ENCODE peak calls at places on chromosomes 12 and 14, in five cellular contexts. One of them, this sample, is unnamed.

GRCh38 chr12:120760349-120761245 is 35.0 kb downstream of the ACADS start:
- DNase-seq in GM12878: no peak
- DNase-seq in sigmoid colon: no peak
- DNase-seq in tibial nerve: no peak
- DNase-seq in upper lobe of left lung: no peak
- DNase-seq in this sample: no peak

GRCh38 chr14:87960013-87960787 is 32.8 kb downstream of the GALC start:
- DNase-seq in GM12878: no peak
- DNase-seq in sigmoid colon: no peak
- DNase-seq in tibial nerve: no peak
- DNase-seq in upper lobe of left lung: no peak
- DNase-seq in this sample: no peak

GRCh38 chr14:25843761-25844470 is 753.9 kb downstream of the NOVA1 start:
- DNase-seq in GM12878: no peak
- DNase-seq in sigmoid colon: no peak
- DNase-seq in tibial nerve: no peak
- DNase-seq in upper lobe of left lung: no peak
- DNase-seq in this sample: no peak

GRCh38 chr14:66624319-66624937 is 116.5 kb downstream of the GPHN start:
- DNase-seq in GM12878: peak; percentile 21
- DNase-seq in sigmoid colon: peak; percentile 60
- DNase-seq in tibial nerve: no peak
- DNase-seq in upper lobe of left lung: no peak
- DNase-seq in this sample: no peak

GRCh38 chr12:55982319-55982936 is 8.6 kb downstream of the RAB5B start:
- DNase-seq in GM12878: peak; percentile 60
- DNase-seq in sigmoid colon: no peak
- DNase-seq in tibial nerve: no peak
- DNase-seq in upper lobe of left lung: no peak
- DNase-seq in this sample: no peak

GRCh38 chr12:56129210-56129691 is 1.2 kb downstream of the ESYT1 start:
- DNase-seq in GM12878: no peak
- DNase-seq in sigmoid colon: peak; percentile 88
- DNase-seq in tibial nerve: no peak
- DNase-seq in upper lobe of left lung: peak; percentile 91
- DNase-seq in this sample: no peak

GRCh38 chr12:125861299-125862281 is 796.4 kb downstream of the AACS start:
- DNase-seq in GM12878: no peak
- DNase-seq in sigmoid colon: peak; percentile 69
- DNase-seq in tibial nerve: peak; percentile 44
- DNase-seq in upper lobe of left lung: peak; percentile 87
- DNase-seq in this sample: no peak

GRCh38 chr12:93563807-93564538 is 8.5 kb upstream of the SOCS2 start:
- DNase-seq in GM12878: no peak
- DNase-seq in sigmoid colon: no peak
- DNase-seq in tibial nerve: no peak
- DNase-seq in upper lobe of left lung: no peak
- DNase-seq in this sample: no peak

GRCh38 chr14:72253503-72253902 is 321.3 kb downstream of the RGS6 start:
- DNase-seq in GM12878: no peak
- DNase-seq in sigmoid colon: no peak
- DNase-seq in tibial nerve: no peak
- DNase-seq in upper lobe of left lung: no peak
- DNase-seq in this sample: no peak

GRCh38 chr12:127600211-127600610 is 666.8 kb upstream of the TMEM132C start:
- DNase-seq in GM12878: no peak
- DNase-seq in sigmoid colon: no peak
- DNase-seq in tibial nerve: no peak
- DNase-seq in upper lobe of left lung: no peak
- DNase-seq in this sample: no peak

GRCh38 chr12:89528434-89528833 is 2.6 kb upstream of the POC1B start:
- DNase-seq in GM12878: no peak
- DNase-seq in sigmoid colon: no peak
- DNase-seq in tibial nerve: no peak
- DNase-seq in upper lobe of left lung: no peak
- DNase-seq in this sample: no peak

GRCh38 chr14:37116933-37117844 is 55.2 kb downstream of the SLC25A21 start:
- DNase-seq in GM12878: no peak
- DNase-seq in sigmoid colon: no peak
- DNase-seq in tibial nerve: no peak
- DNase-seq in upper lobe of left lung: no peak
- DNase-seq in this sample: no peak

GRCh38 chr12:52181757-52182156 is 10.1 kb downstream of the KRT80 start:
- DNase-seq in GM12878: no peak
- DNase-seq in sigmoid colon: no peak
- DNase-seq in tibial nerve: no peak
- DNase-seq in upper lobe of left lung: no peak
- DNase-seq in this sample: no peak

GRCh38 chr12:15752780-15753179 is 36.4 kb downstream of the EPS8 start:
- DNase-seq in GM12878: no peak
- DNase-seq in sigmoid colon: no peak
- DNase-seq in tibial nerve: no peak
- DNase-seq in upper lobe of left lung: no peak
- DNase-seq in this sample: no peak

GRCh38 chr14:34029921-34030334 is 79.1 kb upstream of the EGLN3 start:
- DNase-seq in GM12878: no peak
- DNase-seq in sigmoid colon: peak; percentile 90
- DNase-seq in tibial nerve: peak; percentile 58
- DNase-seq in upper lobe of left lung: no peak
- DNase-seq in this sample: no peak

GRCh38 chr14:85056228-85056627 is 473.7 kb upstream of the FLRT2 start:
- DNase-seq in GM12878: no peak
- DNase-seq in sigmoid colon: no peak
- DNase-seq in tibial nerve: no peak
- DNase-seq in upper lobe of left lung: no peak
- DNase-seq in this sample: no peak

GRCh38 chr14:41830679-41831078 is 224.0 kb downstream of the LRFN5 start:
- DNase-seq in GM12878: no peak
- DNase-seq in sigmoid colon: peak; percentile 73
- DNase-seq in tibial nerve: no peak
- DNase-seq in upper lobe of left lung: no peak
- DNase-seq in this sample: no peak

GRCh38 chr12:12331896-12332295 is 18.1 kb downstream of the MANSC1 start:
- DNase-seq in GM12878: no peak
- DNase-seq in sigmoid colon: no peak
- DNase-seq in tibial nerve: no peak
- DNase-seq in upper lobe of left lung: no peak
- DNase-seq in this sample: no peak

GRCh38 chr12:58206876-58207275 is 265.5 kb downstream of the ATP23 start:
- DNase-seq in GM12878: no peak
- DNase-seq in sigmoid colon: no peak
- DNase-seq in tibial nerve: no peak
- DNase-seq in upper lobe of left lung: no peak
- DNase-seq in this sample: no peak

GRCh38 chr12:4819654-4820053 is 90.1 kb upstream of the KCNA1 start:
- DNase-seq in GM12878: no peak
- DNase-seq in sigmoid colon: no peak
- DNase-seq in tibial nerve: no peak
- DNase-seq in upper lobe of left lung: no peak
- DNase-seq in this sample: no peak

GRCh38 chr12:119614705-119615104 is 21.1 kb downstream of the TMEM233 start:
- DNase-seq in GM12878: no peak
- DNase-seq in sigmoid colon: no peak
- DNase-seq in tibial nerve: no peak
- DNase-seq in upper lobe of left lung: no peak
- DNase-seq in this sample: no peak

GRCh38 chr12:21985155-21985554 is 43.9 kb upstream of the ABCC9 start:
- DNase-seq in GM12878: no peak
- DNase-seq in sigmoid colon: no peak
- DNase-seq in tibial nerve: no peak
- DNase-seq in upper lobe of left lung: no peak
- DNase-seq in this sample: no peak

GRCh38 chr12:26773313-26774104 is 59.5 kb downstream of the ITPR2 start:
- DNase-seq in GM12878: no peak
- DNase-seq in sigmoid colon: no peak
- DNase-seq in tibial nerve: no peak
- DNase-seq in upper lobe of left lung: no peak
- DNase-seq in this sample: no peak

GRCh38 chr14:70530417-70530816 is 4.4 kb downstream of the ADAM20 start:
- DNase-seq in GM12878: no peak
- DNase-seq in sigmoid colon: no peak
- DNase-seq in tibial nerve: no peak
- DNase-seq in upper lobe of left lung: no peak
- DNase-seq in this sample: no peak

GRCh38 chr12:2693204-2693860 is 101.4 kb upstream of the FKBP4 start:
- DNase-seq in GM12878: no peak
- DNase-seq in sigmoid colon: no peak
- DNase-seq in tibial nerve: no peak
- DNase-seq in upper lobe of left lung: no peak
- DNase-seq in this sample: no peak

GRCh38 chr12:14327717-14328116 is 37.8 kb upstream of the ATF7IP start:
- DNase-seq in GM12878: no peak
- DNase-seq in sigmoid colon: no peak
- DNase-seq in tibial nerve: no peak
- DNase-seq in upper lobe of left lung: no peak
- DNase-seq in this sample: no peak

GRCh38 chr12:33304176-33304575 is 135.4 kb downstream of the SYT10 start:
- DNase-seq in GM12878: no peak
- DNase-seq in sigmoid colon: no peak
- DNase-seq in tibial nerve: no peak
- DNase-seq in upper lobe of left lung: no peak
- DNase-seq in this sample: no peak

GRCh38 chr12:80325167-80325959 is 118.7 kb upstream of the PTPRQ start:
- DNase-seq in GM12878: no peak
- DNase-seq in sigmoid colon: no peak
- DNase-seq in tibial nerve: no peak
- DNase-seq in upper lobe of left lung: no peak
- DNase-seq in this sample: no peak

GRCh38 chr12:116381744-116382455 is 104.4 kb upstream of the MED13L start:
- DNase-seq in GM12878: no peak
- DNase-seq in sigmoid colon: no peak
- DNase-seq in tibial nerve: no peak
- DNase-seq in upper lobe of left lung: no peak
- DNase-seq in this sample: no peak

GRCh38 chr12:92786045-92786444 is 83.3 kb downstream of the PLEKHG7 start:
- DNase-seq in GM12878: no peak
- DNase-seq in sigmoid colon: no peak
- DNase-seq in tibial nerve: no peak
- DNase-seq in upper lobe of left lung: no peak
- DNase-seq in this sample: no peak

GRCh38 chr12:58602179-58602578 is 318.1 kb downstream of the LRIG3 start:
- DNase-seq in GM12878: no peak
- DNase-seq in sigmoid colon: no peak
- DNase-seq in tibial nerve: no peak
- DNase-seq in upper lobe of left lung: no peak
- DNase-seq in this sample: no peak

GRCh38 chr12:45557020-45557419 is 172.5 kb upstream of the ARID2 start:
- DNase-seq in GM12878: no peak
- DNase-seq in sigmoid colon: no peak
- DNase-seq in tibial nerve: no peak
- DNase-seq in upper lobe of left lung: no peak
- DNase-seq in this sample: no peak

GRCh38 chr12:52020539-52021336 is 14.0 kb downstream of the TAMALIN start:
- DNase-seq in GM12878: no peak
- DNase-seq in sigmoid colon: peak; percentile 78
- DNase-seq in tibial nerve: no peak
- DNase-seq in upper lobe of left lung: no peak
- DNase-seq in this sample: no peak

GRCh38 chr12:116718578-116719454 is 19.1 kb downstream of the SPRING1 start:
- DNase-seq in GM12878: no peak
- DNase-seq in sigmoid colon: no peak
- DNase-seq in tibial nerve: no peak
- DNase-seq in upper lobe of left lung: no peak
- DNase-seq in this sample: no peak

GRCh38 chr14:60863251-60863650 is 117.6 kb downstream of the TRMT5 start:
- DNase-seq in GM12878: no peak
- DNase-seq in sigmoid colon: no peak
- DNase-seq in tibial nerve: no peak
- DNase-seq in upper lobe of left lung: no peak
- DNase-seq in this sample: no peak

GRCh38 chr12:76346798-76347420 is 1.3 kb downstream of the BBS10 start:
- DNase-seq in GM12878: peak; percentile 25
- DNase-seq in sigmoid colon: no peak
- DNase-seq in tibial nerve: no peak
- DNase-seq in upper lobe of left lung: no peak
- DNase-seq in this sample: no peak
- H3K27ac ChIP-seq in GM12878: no peak overlapping the region
- H3K27ac ChIP-seq in sigmoid colon: peak overlapping the region; percentile 89
- H3K27ac ChIP-seq in tibial nerve: peak overlapping the region; percentile 90
- H3K27ac ChIP-seq in upper lobe of left lung: peak overlapping the region; percentile 93
- H3K27ac ChIP-seq in this sample: peak overlapping the region; percentile 90

GRCh38 chr14:103576371-103577024 is 13.7 kb downstream of the COA8 start:
- DNase-seq in GM12878: no peak
- DNase-seq in sigmoid colon: peak; percentile 97
- DNase-seq in tibial nerve: peak; percentile 77
- DNase-seq in upper lobe of left lung: no peak
- DNase-seq in this sample: no peak

GRCh38 chr14:103581206-103581605 is 18.4 kb downstream of the COA8 start:
- DNase-seq in GM12878: no peak
- DNase-seq in sigmoid colon: no peak
- DNase-seq in tibial nerve: no peak
- DNase-seq in upper lobe of left lung: no peak
- DNase-seq in this sample: no peak

GRCh38 chr14:103581954-103582703 is 19.4 kb downstream of the COA8 start:
- DNase-seq in GM12878: no peak
- DNase-seq in sigmoid colon: no peak
- DNase-seq in tibial nerve: no peak
- DNase-seq in upper lobe of left lung: peak; percentile 74
- DNase-seq in this sample: no peak

GRCh38 chr14:103574707-103575285 is 12.0 kb downstream of the COA8 start:
- DNase-seq in GM12878: no peak
- DNase-seq in sigmoid colon: no peak
- DNase-seq in tibial nerve: no peak
- DNase-seq in upper lobe of left lung: no peak
- DNase-seq in this sample: no peak

GRCh38 chr14:103578401-103579075 is 15.8 kb downstream of the COA8 start:
- DNase-seq in GM12878: no peak
- DNase-seq in sigmoid colon: no peak
- DNase-seq in tibial nerve: no peak
- DNase-seq in upper lobe of left lung: no peak
- DNase-seq in this sample: no peak
- H3K36me3 ChIP-seq in GM12878: peaks cover 14% of the 10 kb centered on the region
- H3K36me3 ChIP-seq in sigmoid colon: no peaks in the 10 kb centered on the region
- H3K36me3 ChIP-seq in tibial nerve: no peaks in the 10 kb centered on the region
- H3K36me3 ChIP-seq in upper lobe of left lung: peaks cover 7% of the 10 kb centered on the region
- H3K36me3 ChIP-seq in this sample: peaks cover 69% of the 10 kb centered on the region

GRCh38 chr12:76084277-76085158 is at the start of gene NAP1L1:
- DNase-seq in GM12878: peak; percentile 79
- DNase-seq in sigmoid colon: peak; percentile 99
- DNase-seq in tibial nerve: peak; percentile 94
- DNase-seq in upper lobe of left lung: peak; percentile 98
- DNase-seq in this sample: peak; percentile 92
- TF ChIP-seq POLR2A in GM12878: peak; percentile 94
- TF ChIP-seq POLR2A in sigmoid colon: peak; percentile 85
- TF ChIP-seq POLR2A in tibial nerve: peak; percentile 94
- TF ChIP-seq POLR2A in upper lobe of left lung: peak; percentile 93
- TF ChIP-seq POLR2A in this sample: peak; percentile 94

DNA sequence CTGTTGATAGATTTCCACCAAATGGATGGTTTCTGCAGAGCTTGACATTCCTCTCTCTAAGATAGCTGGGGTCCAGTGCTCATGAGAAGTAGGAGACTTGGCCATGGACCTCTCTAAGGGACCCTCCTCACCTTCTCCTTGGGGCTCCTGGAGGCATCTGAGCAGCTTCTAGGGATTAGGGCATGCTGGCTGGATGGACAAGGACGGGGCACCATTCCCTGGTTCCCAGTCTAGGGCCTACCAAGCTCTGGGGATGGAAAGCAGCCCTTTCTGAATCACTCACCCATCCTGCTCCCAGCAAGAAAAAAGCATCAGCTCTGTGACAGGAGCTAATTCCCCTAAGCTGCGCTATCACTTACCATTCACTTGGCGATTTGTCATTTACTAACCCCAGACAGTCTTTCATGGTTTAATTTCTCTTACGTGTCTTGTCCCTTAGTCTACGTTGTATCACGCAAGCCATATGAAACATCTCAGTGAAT is 39.5 kb downstream of the VWF start:
- DNase-seq in GM12878: no peak
- DNase-seq in sigmoid colon: no peak
- DNase-seq in tibial nerve: no peak
- DNase-seq in upper lobe of left lung: no peak
- DNase-seq in this sample: no peak
- H3K27ac ChIP-seq in GM12878: no peak overlapping the region
- H3K27ac ChIP-seq in sigmoid colon: peak overlapping the region; percentile 59
- H3K27ac ChIP-seq in tibial nerve: peak overlapping the region; percentile 74
- H3K27ac ChIP-seq in upper lobe of left lung: peak overlapping the region; percentile 32
- H3K27ac ChIP-seq in this sample: peak overlapping the region; percentile 29